ENCODE peak calls at places on chromosomes 13 and 19, in four cellular contexts. One of them, this sample, is unnamed.

GRCh38 chr13:89726690-89727435 is 1620.6 kb upstream of the MIR17HG start:
- DNase-seq in stimulated activated CD8-positive, alpha-beta memory T cell treated with anti-CD3 and anti-CD28 coated beads, Interleukin-15, amount 100 ng/mL, for 4 hours: no peak
- DNase-seq in activated gamma-delta T cell treated with Interleukin-2 at 50 U/mL for 16 hours: no peak
- DNase-seq in endodermal cell: no peak
- DNase-seq in this sample: no peak

GRCh38 chr13:112103971-112104872 is 37.3 kb downstream of the SOX1 start:
- DNase-seq in stimulated activated CD8-positive, alpha-beta memory T cell treated with anti-CD3 and anti-CD28 coated beads, Interleukin-15, amount 100 ng/mL, for 4 hours: no peak
- DNase-seq in activated gamma-delta T cell treated with Interleukin-2 at 50 U/mL for 16 hours: no peak
- DNase-seq in endodermal cell: peak
- DNase-seq in this sample: no peak

GRCh38 chr13:99870541-99870940 is 101.0 kb downstream of the ZIC5 start:
- DNase-seq in stimulated activated CD8-positive, alpha-beta memory T cell treated with anti-CD3 and anti-CD28 coated beads, Interleukin-15, amount 100 ng/mL, for 4 hours: no peak
- DNase-seq in activated gamma-delta T cell treated with Interleukin-2 at 50 U/mL for 16 hours: no peak
- DNase-seq in endodermal cell: no peak
- DNase-seq in this sample: no peak

GRCh38 chr13:27053235-27053884 is 118.3 kb downstream of the USP12 start:
- DNase-seq in stimulated activated CD8-positive, alpha-beta memory T cell treated with anti-CD3 and anti-CD28 coated beads, Interleukin-15, amount 100 ng/mL, for 4 hours: no peak
- DNase-seq in activated gamma-delta T cell treated with Interleukin-2 at 50 U/mL for 16 hours: no peak
- DNase-seq in endodermal cell: no peak
- DNase-seq in this sample: no peak

GRCh38 chr19:18385675-18386542 is at the start of gene GDF15:
- DNase-seq in stimulated activated CD8-positive, alpha-beta memory T cell treated with anti-CD3 and anti-CD28 coated beads, Interleukin-15, amount 100 ng/mL, for 4 hours: no peak
- DNase-seq in activated gamma-delta T cell treated with Interleukin-2 at 50 U/mL for 16 hours: peak
- DNase-seq in endodermal cell: peak
- DNase-seq in this sample: peak

GRCh38 chr13:52371736-52372247 is 34.2 kb downstream of the THSD1 start:
- DNase-seq in stimulated activated CD8-positive, alpha-beta memory T cell treated with anti-CD3 and anti-CD28 coated beads, Interleukin-15, amount 100 ng/mL, for 4 hours: no peak
- DNase-seq in activated gamma-delta T cell treated with Interleukin-2 at 50 U/mL for 16 hours: no peak
- DNase-seq in endodermal cell: peak
- DNase-seq in this sample: no peak

GRCh38 chr19:36025541-36025940 is 7.1 kb downstream of the CLIP3 start:
- DNase-seq in stimulated activated CD8-positive, alpha-beta memory T cell treated with anti-CD3 and anti-CD28 coated beads, Interleukin-15, amount 100 ng/mL, for 4 hours: no peak
- DNase-seq in activated gamma-delta T cell treated with Interleukin-2 at 50 U/mL for 16 hours: no peak
- DNase-seq in endodermal cell: no peak
- DNase-seq in this sample: no peak

GRCh38 chr13:106139407-106139806 is 396.1 kb downstream of the EFNB2 start:
- DNase-seq in stimulated activated CD8-positive, alpha-beta memory T cell treated with anti-CD3 and anti-CD28 coated beads, Interleukin-15, amount 100 ng/mL, for 4 hours: no peak
- DNase-seq in activated gamma-delta T cell treated with Interleukin-2 at 50 U/mL for 16 hours: no peak
- DNase-seq in endodermal cell: no peak
- DNase-seq in this sample: peak

GRCh38 chr19:41902594-41902993 is 19.6 kb downstream of the ARHGEF1 start:
- DNase-seq in stimulated activated CD8-positive, alpha-beta memory T cell treated with anti-CD3 and anti-CD28 coated beads, Interleukin-15, amount 100 ng/mL, for 4 hours: no peak
- DNase-seq in activated gamma-delta T cell treated with Interleukin-2 at 50 U/mL for 16 hours: no peak
- DNase-seq in endodermal cell: no peak
- DNase-seq in this sample: no peak

GRCh38 chr13:72258340-72258981 is 391.5 kb upstream of the DACH1 start:
- DNase-seq in stimulated activated CD8-positive, alpha-beta memory T cell treated with anti-CD3 and anti-CD28 coated beads, Interleukin-15, amount 100 ng/mL, for 4 hours: no peak
- DNase-seq in activated gamma-delta T cell treated with Interleukin-2 at 50 U/mL for 16 hours: no peak
- DNase-seq in endodermal cell: peak
- DNase-seq in this sample: no peak